ENCODE peak calls at places on chromosomes 4 and X, in four cellular contexts. H is HepG2, Y is GM12878, P is K562. N is an unnamed sample.

GRCh38 chr4:131459430-131460101 is 1689.5 kb upstream of the PCDH10 start:
- DNase-seq in Y (peak; percentile 43), H (no peak), P (no peak), N (no peak)

GRCh38 chr4:98611649-98612317 is 46.6 kb downstream of the TSPAN5 start:
- DNase-seq in H (no peak), P (no peak), Y (no peak), N (no peak)

GRCh38 chr4:147768113-147768512 is 36.2 kb downstream of the ARHGAP10 start:
- DNase-seq in Y (no peak), P (no peak), H (no peak), N (peak; percentile 54)

GRCh38 chrX:107154787-107155620 is 36.4 kb upstream of the RBM41 start:
- DNase-seq in P (peak; percentile 67), Y (no peak), H (peak; percentile 18), N (no peak)

GRCh38 chr4:147674496-147674895 is 9.5 kb downstream of the PRMT9 start:
- DNase-seq in Y (no peak), P (no peak), H (no peak), N (no peak)

GRCh38 chr4:77671051-77671450 is 65.4 kb downstream of the CXCL13 start:
- DNase-seq in P (no peak), H (no peak), Y (no peak), N (no peak)

GRCh38 chr4:178090640-178091411 is 648.6 kb upstream of the AGA start:
- DNase-seq in P (no peak), Y (no peak), H (no peak), N (no peak)

GRCh38 chr4:155759372-155760252 is 791 bp downstream of the GUCY1B1 start:
- DNase-seq in H (no peak), P (peak; percentile 1), Y (no peak), N (peak; percentile 64)

GRCh38 chr4:24197891-24198290 is 308.0 kb upstream of the PPARGC1A start:
- DNase-seq in P (no peak), H (no peak), Y (no peak), N (no peak)

GRCh38 chr4:1520145-1520661 is 114.0 kb upstream of the NKX1-1 start:
- DNase-seq in P (peak; percentile 30), Y (no peak), H (no peak), N (no peak)

GRCh38 chr4:102259081-102259480 is 86.2 kb downstream of the SLC39A8 start:
- DNase-seq in H (no peak), Y (no peak), P (no peak), N (no peak)

GRCh38 chrX:47623540-47624027 is 3.9 kb upstream of the SYN1 start:
- DNase-seq in P (no peak), H (peak; percentile 29), Y (no peak), N (peak; percentile 83)

GRCh38 chr4:25795566-25796454 is 67.0 kb downstream of the SEL1L3 start:
- DNase-seq in P (no peak), H (peak; percentile 15), Y (no peak), N (no peak)

GRCh38 chr4:113469926-113470325 is 291.6 kb downstream of the CAMK2D start:
- DNase-seq in H (peak; percentile 20), Y (no peak), P (no peak), N (no peak)

GRCh38 chr4:94516067-94516466 is 64.3 kb downstream of the PDLIM5 start:
- DNase-seq in P (no peak), Y (no peak), H (peak; percentile 76), N (no peak)

GRCh38 chrX:104742345-104742744 is 176.3 kb downstream of the IL1RAPL2 start:
- DNase-seq in Y (no peak), H (no peak), P (no peak), N (no peak)

GRCh38 chrX:51641421-51642021 is 22.8 kb upstream of the CENPVL3 start:
- DNase-seq in P (peak; percentile 26), Y (no peak), H (peak; percentile 12), N (peak; percentile 46)

GRCh38 chrX:108439961-108440696 is 491 bp downstream of the COL4A5 start:
- DNase-seq in H (no peak), P (peak; percentile 32), Y (no peak), N (peak; percentile 42)

GRCh38 chrX:100642296-100642695 is 1.7 kb upstream of the SRPX2 start:
- DNase-seq in H (no peak), Y (no peak), P (no peak), N (no peak)

GRCh38 chrX:77788050-77788449 is 2.0 kb upstream of the ATRX start:
- DNase-seq in H (peak; percentile 86), P (peak; percentile 40), Y (no peak), N (no peak)

GRCh38 chr4:59503731-59504130 is 1696.4 kb upstream of the ADGRL3 start:
- DNase-seq in H (no peak), Y (no peak), P (no peak), N (no peak)

GRCh38 chr4:156894234-156894633 is 77.4 kb downstream of the PDGFC start:
- DNase-seq in H (no peak), Y (no peak), P (no peak), N (no peak)

GRCh38 chr4:92969650-92970370 is 666.0 kb downstream of the GRID2 start:
- DNase-seq in P (no peak), Y (no peak), H (peak; percentile 89), N (no peak)

GRCh38 chr4:102647117-102647516 is 113.7 kb downstream of the MANBA start:
- DNase-seq in H (no peak), Y (no peak), P (no peak), N (no peak)

GRCh38 chrX:53065066-53065465 is 16.5 kb downstream of the GPR173 start:
- DNase-seq in Y (no peak), H (no peak), P (no peak), N (no peak)

GRCh38 chrX:21982311-21982710 is 41.8 kb downstream of the SMS start:
- DNase-seq in P (no peak), Y (no peak), H (no peak), N (no peak)

GRCh38 chr4:11512861-11513260 is 84.2 kb upstream of the HS3ST1 start:
- DNase-seq in P (no peak), H (no peak), Y (no peak), N (no peak)

GRCh38 chr4:2793920-2794706 is 1.2 kb downstream of the SH3BP2 start:
- DNase-seq in P (peak; percentile 46), H (peak; percentile 69), Y (no peak), N (no peak)

GRCh38 chrX:153226344-153227190 is 47.5 kb downstream of the MAGEA1 start:
- DNase-seq in P (peak; percentile 96), H (no peak), Y (no peak), N (peak; percentile 71)

GRCh38 chr4:152684587-152684986 is 4.8 kb upstream of the TMEM154 start:
- DNase-seq in P (no peak), Y (no peak), H (no peak), N (no peak)

GRCh38 chrX:110795645-110796510 is at the start of gene CHRDL1:
- DNase-seq in H (no peak), P (no peak), Y (no peak), N (peak; percentile 47)

GRCh38 chrX:17812763-17813162 is 48.3 kb downstream of the RAI2 start:
- DNase-seq in P (peak; percentile 14), H (no peak), Y (no peak), N (peak; percentile 57)

GRCh38 chr4:136725286-136726081 is 806.8 kb downstream of the PCDH18 start:
- DNase-seq in Y (no peak), P (no peak), H (no peak), N (no peak)

DNA sequence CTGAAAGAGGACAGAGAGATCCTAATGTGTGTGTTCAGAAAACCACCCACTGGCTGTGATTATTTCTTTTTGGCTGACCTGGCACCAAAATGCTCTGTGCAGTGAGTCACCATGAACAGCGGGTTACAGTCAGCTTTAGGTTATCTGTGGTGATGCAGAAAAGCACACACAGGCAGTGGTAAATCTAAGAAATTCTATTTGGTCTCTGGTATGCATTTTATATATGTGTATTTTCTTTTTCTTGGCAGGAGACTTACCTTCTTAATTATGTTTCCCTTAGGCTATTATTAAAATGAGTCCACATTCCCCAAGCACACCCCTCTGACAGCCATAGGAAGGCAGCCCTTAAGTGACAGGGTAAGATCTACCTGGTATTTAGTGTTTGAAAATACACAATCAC is 79.1 kb upstream of the TFDP3 start:
- DNase-seq in P (no peak), H (no peak), Y (no peak), N (no peak)
- TF ChIP-seq TARDBP in P (no peak), H (no peak), Y (no peak), N (no peak)

GRCh38 chrX:136272325-136272724 is 21.1 kb upstream of the MAP7D3 start:
- DNase-seq in P (no peak), H (no peak), Y (no peak), N (peak; percentile 29)
- TF ChIP-seq TARDBP in P (no peak), H (no peak), Y (no peak), N (no peak)

DNA sequence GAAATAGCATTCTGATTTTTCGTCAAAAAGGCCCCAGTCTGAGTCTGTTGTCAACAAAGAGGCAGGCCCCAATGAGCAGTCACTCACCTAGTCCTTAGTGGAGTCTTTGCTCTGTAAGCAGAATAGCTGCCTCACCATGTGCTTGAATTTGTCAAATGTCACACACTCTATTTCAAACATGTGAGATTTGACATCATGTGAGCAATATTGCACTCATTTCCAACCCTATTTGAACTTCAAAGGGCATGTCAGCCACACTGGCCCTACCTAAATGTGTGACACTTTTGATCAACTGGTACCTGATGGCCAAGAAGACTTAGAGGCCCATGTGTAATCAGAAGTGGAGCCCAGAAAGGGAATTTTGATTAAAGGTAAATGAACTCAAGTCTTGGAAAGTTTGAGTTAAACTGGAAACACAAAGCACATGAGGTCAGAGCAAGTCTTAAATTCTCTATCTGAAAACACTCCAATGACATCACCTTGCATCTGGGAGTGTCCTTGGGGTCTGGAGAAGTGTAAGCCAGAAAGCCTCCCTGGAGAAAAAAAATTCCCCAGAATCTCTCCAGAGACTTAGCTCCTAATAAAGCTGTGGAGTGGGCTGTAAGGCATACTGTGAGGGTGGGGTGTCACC is 59.5 kb upstream of the PLAC1 start:
- DNase-seq in Y (no peak), P (no peak), H (no peak), N (no peak)
- TF ChIP-seq TARDBP in Y (no peak), P (no peak), H (no peak), N (no peak)

GRCh38 chr4:16078195-16078756 is 5.5 kb downstream of the PROM1 start:
- DNase-seq in H (no peak), P (no peak), Y (no peak), N (no peak)
- TF ChIP-seq TARDBP in H (no peak), P (no peak), Y (no peak), N (no peak)

DNA sequence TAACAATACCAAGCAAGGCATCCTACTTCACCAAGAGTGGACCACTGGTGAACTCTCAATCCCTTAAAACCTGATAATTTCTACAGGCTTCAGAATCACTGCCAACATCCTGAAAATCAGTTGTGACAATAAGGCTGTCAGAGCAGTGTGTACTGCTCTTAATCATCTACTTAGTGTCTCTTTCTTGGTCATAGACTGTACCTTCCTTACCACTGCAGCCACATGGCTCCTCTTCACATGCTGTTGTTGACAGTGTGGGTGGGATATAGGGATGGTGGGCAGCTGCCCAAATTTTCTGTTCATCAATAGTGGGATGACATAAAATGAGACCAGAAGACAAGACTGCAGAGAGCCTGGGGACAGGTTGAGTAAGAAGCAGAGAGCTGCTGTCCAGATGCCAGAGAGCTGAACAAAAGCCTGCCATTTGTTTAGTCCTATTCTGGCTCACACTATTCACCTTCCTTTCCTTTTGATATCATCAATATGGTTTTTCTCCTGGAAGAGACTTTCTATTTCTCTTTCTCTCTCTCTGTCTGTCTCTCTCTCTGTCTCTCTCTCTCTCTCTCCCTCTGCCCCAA is 178.9 kb downstream of the MGST2 start:
- DNase-seq in Y (no peak), P (no peak), H (no peak), N (no peak)
- TF ChIP-seq TARDBP in Y (no peak), P (no peak), H (no peak), N (no peak)

DNA sequence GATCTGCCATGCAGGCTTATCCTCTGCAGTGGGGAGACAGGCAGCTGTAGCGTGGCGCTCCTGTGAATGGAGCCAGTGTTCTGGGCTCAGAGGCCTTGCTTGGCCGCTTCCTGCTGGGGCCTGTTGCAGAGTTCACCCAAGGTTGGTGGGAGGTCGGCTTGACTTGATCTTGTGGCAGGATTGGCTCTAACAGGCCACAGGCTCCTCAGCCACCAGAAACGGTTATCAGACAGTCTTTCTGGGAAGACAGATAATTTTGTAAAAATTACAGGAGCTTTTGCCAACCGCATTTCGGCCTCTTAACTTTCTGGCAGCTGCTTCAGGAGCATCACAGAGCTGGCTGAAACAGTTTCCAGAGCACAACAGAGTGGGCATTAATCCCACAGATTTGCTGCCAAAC is 66.4 kb downstream of the DIPK2B start:
- DNase-seq in Y (no peak), P (peak; percentile 41), H (peak; percentile 77), N (no peak)
- TF ChIP-seq TARDBP in Y (no peak), P (no peak), H (no peak), N (no peak)